ENCODE peak calls at places on chromosome 5, in ten cellular contexts. L is Caco-2, V is MCF 10A, P is mammary epithelial cell, K is lower leg skin, H is HFFc6, G is cardiac muscle cell, O is type B pancreatic cell, W is AG09319, N is progenitor cell of endocrine pancreas. E is an unnamed sample.

GRCh38 chr5:90279091-90279490 is 130.5 kb downstream of the CETN3 start:
- DNase-seq in N (no peak), W (no peak), V (no peak), L (no peak), K (no peak), H (no peak), G (no peak), O (no peak), P (no peak), E (no peak)

GRCh38 chr5:149172709-149173505 is 31.6 kb downstream of the ABLIM3 start:
- DNase-seq in V (no peak), N (no peak), H (peak; percentile 34), G (no peak), P (peak; percentile 20), L (no peak), K (no peak), W (no peak), O (no peak), E (no peak)

GRCh38 chr5:1500411-1501091 is 23.2 kb downstream of the LPCAT1 start:
- DNase-seq in L (no peak), W (no peak), G (peak; percentile 75), N (no peak), H (no peak), K (no peak), V (no peak), O (no peak), P (no peak), E (no peak)

GRCh38 chr5:119200795-119201194 is 129.9 kb downstream of the DMXL1 start:
- DNase-seq in G (no peak), V (no peak), W (no peak), L (no peak), P (no peak), H (no peak), O (no peak), N (no peak), K (no peak), E (no peak)

GRCh38 chr5:141382469-141383294 is at the start of gene PCDHGA7:
- DNase-seq in G (peak; percentile 38), O (peak; percentile 60), L (no peak), H (no peak), P (no peak), W (no peak), V (no peak), N (no peak), K (peak; percentile 39), E (no peak)

GRCh38 chr5:50666261-50667078 is at the start of gene PARP8:
- DNase-seq in L (peak; percentile 40), K (peak; percentile 92), H (peak; percentile 3), V (peak; percentile 50), P (peak; percentile 35), N (peak; percentile 29), W (peak; percentile 27), G (peak; percentile 65), O (peak; percentile 73), E (peak; percentile 45)

GRCh38 chr5:175683231-175683630 is 25.4 kb downstream of the HRH2 start:
- DNase-seq in O (no peak), V (no peak), N (no peak), H (no peak), K (no peak), L (no peak), P (no peak), G (no peak), W (no peak), E (no peak)

GRCh38 chr5:170132642-170133448 is 27.1 kb downstream of the FOXI1 start:
- DNase-seq in N (no peak), O (no peak), W (peak; percentile 64), P (peak; percentile 27), H (peak; percentile 55), G (peak; percentile 64), L (no peak), K (peak; percentile 46), V (peak; percentile 65), E (no peak)

GRCh38 chr5:37086466-37087178 is 162.6 kb downstream of the CPLANE1 start:
- DNase-seq in P (peak; percentile 15), K (no peak), G (peak; percentile 38), L (peak; percentile 74), H (peak; percentile 23), W (no peak), O (no peak), N (no peak), V (no peak), E (no peak)

GRCh38 chr5:73816656-73817420 is 190.8 kb downstream of the ARHGEF28 start:
- DNase-seq in K (no peak), O (no peak), V (peak; percentile 84), H (peak; percentile 73), G (peak; percentile 83), W (peak; percentile 54), N (no peak), P (peak; percentile 71), L (no peak), E (no peak)

GRCh38 chr5:159768243-159768642 is 148.0 kb upstream of the ADRA1B start:
- DNase-seq in O (no peak), V (no peak), L (no peak), H (peak; percentile 36), G (peak; percentile 74), P (no peak), W (no peak), K (no peak), N (no peak), E (no peak)

GRCh38 chr5:56520951-56521350 is 287.8 kb upstream of the ANKRD55 start:
- DNase-seq in N (no peak), H (no peak), K (no peak), P (no peak), O (no peak), G (no peak), V (no peak), W (no peak), L (no peak), E (no peak)

GRCh38 chr5:14665949-14666741 is 1.6 kb downstream of the OTULIN start:
- DNase-seq in P (peak; percentile 63), K (no peak), V (peak; percentile 49), N (no peak), G (no peak), W (no peak), O (no peak), H (peak; percentile 32), L (no peak), E (peak; percentile 46)

GRCh38 chr5:89287964-89288363 is 405.0 kb upstream of the MEF2C start:
- DNase-seq in V (no peak), O (no peak), H (no peak), W (no peak), K (no peak), P (no peak), L (no peak), G (no peak), N (no peak), E (no peak)

DNA sequence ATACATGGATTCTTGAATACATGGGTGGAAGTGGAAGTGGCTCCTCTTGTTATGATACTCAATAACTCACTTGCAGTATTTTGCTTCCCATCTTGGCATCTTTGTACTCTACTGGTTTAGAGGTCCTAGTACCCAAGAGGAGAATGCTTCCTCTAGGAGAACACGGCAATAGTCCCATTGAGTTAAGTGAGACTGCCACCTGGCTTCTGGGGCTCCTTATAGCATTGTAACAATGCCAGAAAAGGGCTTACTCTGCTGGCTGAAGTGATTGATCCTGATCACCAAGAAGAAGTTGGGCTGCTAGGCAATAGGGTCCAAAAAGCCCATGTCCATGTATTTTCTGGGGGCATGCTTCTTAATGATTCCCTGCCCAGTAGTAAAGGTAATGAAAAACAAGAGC is 627.6 kb upstream of the SGCD start:
- DNase-seq in O (no peak), L (no peak), G (no peak), H (no peak), K (no peak), W (no peak), P (peak; percentile 1), V (no peak), N (no peak), E (no peak)
- TF ChIP-seq CTCF in O (no peak), L (no peak), G (no peak), H (no peak), K (no peak), W (no peak), P (peak; percentile 54), V (peak; percentile 12), N (no peak), E (no peak)

DNA sequence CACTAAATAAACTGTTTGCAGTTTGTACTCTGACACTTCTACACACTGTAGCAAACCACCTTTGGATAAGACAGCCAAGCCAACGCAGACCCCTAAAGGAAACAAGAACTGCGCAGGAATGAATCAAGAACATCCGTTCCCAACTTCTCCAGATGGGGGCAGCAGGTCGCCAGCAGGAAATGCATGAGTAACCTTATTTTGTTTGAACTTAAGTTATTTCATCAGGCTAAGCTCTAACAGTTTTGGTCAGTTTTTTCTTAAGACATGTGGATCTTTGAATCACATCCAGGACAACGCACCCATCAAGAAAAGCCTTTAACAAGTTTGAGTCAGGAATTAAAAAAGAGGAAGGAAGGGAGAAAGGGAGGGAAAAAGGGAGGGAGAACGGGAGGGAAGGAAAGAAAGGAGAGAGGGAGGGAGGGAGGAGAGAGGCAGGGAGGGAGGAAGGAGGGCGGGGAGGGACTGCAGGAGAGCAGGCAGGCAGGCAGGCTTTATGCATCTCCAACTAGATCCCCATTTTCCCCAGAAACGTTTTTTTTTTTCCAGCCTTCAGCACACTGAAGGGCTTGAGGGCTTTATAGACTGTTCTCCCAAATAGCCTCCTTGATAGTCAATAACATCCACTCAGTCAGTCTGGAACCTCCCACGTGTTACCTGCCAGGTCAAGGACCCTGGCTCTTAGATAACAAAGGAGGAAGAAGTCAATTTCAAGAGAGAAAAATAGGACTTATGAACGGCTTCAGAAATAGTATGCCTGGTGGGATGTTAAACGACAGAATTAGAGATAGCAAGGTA is 22.2 kb downstream of the BHMT start:
- DNase-seq in H (peak; percentile 63), V (peak; percentile 84), N (peak; percentile 51), L (peak; percentile 56), G (peak; percentile 90), K (peak; percentile 89), O (peak; percentile 75), W (peak; percentile 66), P (peak; percentile 58), E (peak; percentile 82)
- TF ChIP-seq CTCF in H (peak; percentile 65), V (peak; percentile 72), N (peak; percentile 73), L (peak; percentile 93), G (peak; percentile 89), K (no peak), O (peak; percentile 74), W (peak; percentile 82), P (peak; percentile 84), E (peak; percentile 58)

GRCh38 chr5:179858586-179859427 is at the start of gene MRNIP:
- DNase-seq in L (peak; percentile 96), O (peak; percentile 95), K (peak; percentile 99), V (peak; percentile 98), G (peak; percentile 96), P (peak; percentile 92), W (peak; percentile 76), N (peak; percentile 89), H (peak; percentile 89), E (peak; percentile 98)
- TF ChIP-seq CTCF in L (peak; percentile 25), O (no peak), K (no peak), V (no peak), G (peak; percentile 21), P (peak; percentile 25), W (peak; percentile 8), N (peak; percentile 9), H (no peak), E (no peak)

DNA sequence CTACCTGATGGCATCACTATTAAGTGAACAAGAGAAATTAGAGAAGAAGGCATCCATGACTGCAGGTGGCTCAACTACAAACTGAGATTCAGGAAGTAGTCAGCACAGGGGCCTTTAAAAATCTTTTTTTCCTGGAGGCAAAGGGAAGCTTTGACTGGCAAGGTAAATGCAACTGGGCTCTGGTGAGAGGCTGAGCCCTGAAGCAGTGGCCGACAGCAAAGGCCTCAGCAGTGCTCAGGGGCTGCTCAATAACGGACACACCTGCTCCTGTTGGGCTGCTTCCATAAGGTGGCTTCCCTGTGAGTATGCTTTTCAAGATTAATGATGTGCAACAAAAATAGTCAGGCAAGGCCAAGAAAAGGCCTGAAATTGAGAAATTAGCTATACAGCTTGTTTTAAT is 134.2 kb upstream of the RGMB start:
- DNase-seq in W (no peak), G (no peak), K (no peak), L (no peak), O (no peak), N (no peak), H (no peak), V (no peak), P (no peak), E (no peak)
- TF ChIP-seq CTCF in W (no peak), G (no peak), K (no peak), L (no peak), O (no peak), N (no peak), H (no peak), V (no peak), P (no peak), E (no peak)

E was measured in Calu3.